ENCODE peak calls at places on chromosome 14, in seven cellular contexts. I, X, H, V, R, O and W are unnamed samples.
A peak's percentile ranks its signal among the peaks of the same experiment; 100 is the strongest.

GRCh38 chr14:70073924-70074566 is 114.7 kb downstream of the SLC8A3 start:
- DNase-seq in X (no peak), R (peak; percentile 69), H (peak; percentile 52), V (peak; percentile 84), I (peak; percentile 80), O (no peak), W (no peak)

GRCh38 chr14:35412281-35413057 is 7.9 kb upstream of the NFKBIA start:
- DNase-seq in V (no peak), O (peak; percentile 35), R (no peak), X (no peak), H (no peak), I (no peak), W (no peak)

GRCh38 chr14:29163109-29163508 is 396.5 kb downstream of the FOXG1 start:
- DNase-seq in R (no peak), I (no peak), H (no peak), V (no peak), X (no peak), O (no peak), W (no peak)

GRCh38 chr14:92348154-92348553 is 25.2 kb downstream of the SLC24A4 start:
- DNase-seq in O (no peak), H (no peak), V (no peak), X (no peak), R (peak; percentile 24), I (no peak), W (no peak)

GRCh38 chr14:35416108-35416750 is 11.7 kb upstream of the NFKBIA start:
- DNase-seq in I (no peak), X (no peak), O (no peak), H (no peak), R (no peak), V (no peak), W (no peak)

GRCh38 chr14:68395585-68395984 is 397.3 kb downstream of the ZFP36L1 start:
- DNase-seq in X (no peak), R (no peak), I (no peak), H (peak; percentile 50), V (no peak), O (peak; percentile 89), W (no peak)

GRCh38 chr14:76828339-76829015 is 2.3 kb downstream of the LRRC74A start:
- DNase-seq in I (no peak), V (no peak), H (no peak), O (no peak), X (no peak), R (no peak), W (no peak)

GRCh38 chr14:70032447-70032846 is 153.2 kb downstream of the SMOC1 start:
- DNase-seq in V (no peak), X (no peak), O (no peak), R (peak; percentile 56), H (no peak), I (no peak), W (no peak)

GRCh38 chr14:23719225-23719985 is 83.2 kb downstream of the DHRS2 start:
- DNase-seq in R (no peak), I (no peak), O (no peak), H (no peak), V (no peak), X (no peak), W (no peak)

GRCh38 chr14:80996049-80996901 is 40.9 kb downstream of the TSHR start:
- DNase-seq in R (peak; percentile 89), V (peak; percentile 50), X (peak; percentile 79), O (no peak), I (peak; percentile 75), H (peak; percentile 74), W (peak; percentile 40)

GRCh38 chr14:56812364-56813103 is 2.3 kb upstream of the OTX2 start:
- DNase-seq in X (no peak), O (no peak), V (no peak), H (no peak), I (no peak), R (no peak), W (no peak)

GRCh38 chr14:55588259-55588699 is 8.3 kb downstream of the KTN1 start:
- DNase-seq in V (no peak), X (no peak), H (peak; percentile 43), R (peak; percentile 60), O (no peak), I (no peak), W (no peak)

GRCh38 chr14:32633214-32633864 is 304.2 kb downstream of the AKAP6 start:
- DNase-seq in I (no peak), V (no peak), R (no peak), X (no peak), H (no peak), O (no peak), W (no peak)

GRCh38 chr14:38592764-38593442 is 337.0 kb upstream of the CLEC14A start:
- DNase-seq in R (no peak), O (no peak), H (no peak), X (no peak), V (no peak), I (no peak), W (no peak)

GRCh38 chr14:26841920-26842741 is 244.3 kb upstream of the NOVA1 start:
- DNase-seq in X (peak; percentile 41), I (peak; percentile 2), V (peak; percentile 56), O (peak; percentile 66), H (peak; percentile 96), R (peak; percentile 98), W (peak; percentile 3)

GRCh38 chr14:71321556-71322315 is 414.5 kb downstream of the PCNX1 start:
- DNase-seq in I (peak; percentile 21), R (peak; percentile 92), O (no peak), H (peak; percentile 69), V (no peak), X (no peak), W (no peak)

GRCh38 chr14:61561657-61562276 is 133.5 kb upstream of the HIF1A start:
- DNase-seq in I (peak; percentile 56), O (peak; percentile 91), X (peak; percentile 97), R (peak; percentile 98), V (peak; percentile 59), H (peak; percentile 97), W (peak; percentile 99)

GRCh38 chr14:39396448-39396847 is 35.8 kb downstream of the FBXO33 start:
- DNase-seq in H (peak; percentile 12), X (no peak), R (peak; percentile 21), O (no peak), I (peak; percentile 8), V (no peak), W (no peak)

GRCh38 chr14:28758253-28758915 is 8.2 kb upstream of the FOXG1 start:
- DNase-seq in O (no peak), H (peak; percentile 9), V (no peak), R (no peak), I (no peak), X (no peak), W (no peak)

GRCh38 chr14:71538288-71538687 is 393.9 kb upstream of the RGS6 start:
- DNase-seq in R (no peak), V (no peak), H (no peak), I (no peak), X (no peak), O (no peak), W (no peak)

GRCh38 chr14:59148334-59148900 is 40.0 kb upstream of the DAAM1 start:
- DNase-seq in X (no peak), H (no peak), O (no peak), R (no peak), I (no peak), V (no peak), W (no peak)
- H3K4me3 ChIP-seq in X (no peak overlapping the region), H (no peak overlapping the region), O (no peak overlapping the region), R (no peak overlapping the region), I (no peak overlapping the region), V (no peak overlapping the region), W (no peak overlapping the region)

DNA sequence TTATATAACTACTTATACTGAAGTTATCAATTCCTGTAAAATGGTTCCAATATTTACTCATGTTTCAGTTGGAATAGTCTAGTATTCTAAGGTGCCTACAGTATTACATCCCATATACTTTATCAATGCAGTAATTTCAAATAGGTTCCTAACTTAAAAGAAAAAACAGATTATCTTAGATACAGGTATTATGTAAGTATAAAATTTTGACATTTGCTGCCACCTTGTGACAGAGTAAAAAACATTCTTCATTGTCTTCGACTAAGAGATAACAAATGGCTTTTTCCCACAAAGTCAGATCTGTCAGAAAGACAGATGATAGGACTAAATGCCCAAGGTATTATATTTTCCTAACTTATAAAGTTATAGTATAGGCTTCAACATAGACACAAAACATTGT is 78.7 kb downstream of the TXNDC16 start:
- DNase-seq in I (peak; percentile 46), V (no peak), H (peak; percentile 62), O (no peak), R (peak; percentile 60), X (peak; percentile 23), W (no peak)
- TF ChIP-seq CTCF in I (no peak), V (peak; percentile 48), H (peak; percentile 22), O (peak; percentile 21), R (peak; percentile 15), X (peak; percentile 21), W (peak; percentile 5)

DNA sequence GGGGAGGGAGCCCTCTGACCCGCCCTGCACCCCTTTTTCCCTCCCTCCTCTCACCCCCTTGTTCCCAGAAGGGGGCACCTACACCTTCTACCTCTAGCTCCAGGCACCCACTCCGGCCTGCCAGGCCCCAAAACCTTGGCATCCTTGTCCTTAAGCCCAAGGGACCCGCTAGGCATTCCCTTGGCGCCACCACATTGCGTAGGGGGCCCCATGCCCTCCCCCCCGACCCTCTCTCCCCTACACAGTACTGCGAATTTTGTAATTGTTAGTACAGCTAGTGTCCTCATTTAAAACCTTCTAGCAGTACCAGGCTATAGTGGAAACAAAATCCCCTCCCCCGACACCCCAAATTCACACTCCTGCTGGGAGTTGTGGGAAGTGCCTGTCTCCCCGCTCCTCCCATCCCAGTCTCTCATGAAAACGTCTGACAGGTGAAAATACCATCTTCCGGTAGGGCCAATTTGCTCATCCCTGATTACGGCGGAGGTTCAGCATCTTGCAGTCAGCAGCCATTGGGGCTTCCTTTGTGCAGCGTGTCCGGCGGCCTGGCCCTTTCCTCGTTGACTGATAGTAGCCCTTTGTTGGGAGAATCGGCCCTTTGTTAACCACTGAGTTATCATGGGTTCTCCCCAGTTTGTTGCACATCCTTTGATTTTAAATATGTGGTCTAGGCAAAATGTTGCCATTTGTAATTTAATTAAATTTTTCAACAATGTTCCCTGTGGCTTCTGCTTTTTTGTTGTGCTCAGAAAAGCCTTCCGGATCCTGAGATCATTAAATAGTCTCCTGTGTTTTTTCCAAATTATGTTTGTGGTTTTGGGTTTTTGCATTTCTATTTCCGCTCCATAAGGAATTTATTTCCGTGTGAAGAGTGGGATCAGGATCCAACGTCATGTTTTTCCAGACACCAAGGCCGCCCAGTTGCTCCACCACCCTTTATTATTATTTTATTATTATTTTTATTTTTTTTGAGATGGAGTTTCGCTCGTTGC is 7.9 kb upstream of the CEP170B start:
- DNase-seq in X (no peak), O (peak; percentile 46), H (no peak), R (no peak), I (no peak), V (no peak), W (no peak)
- H3K4me3 ChIP-seq in X (no peak overlapping the region), O (no peak overlapping the region), H (no peak overlapping the region), R (no peak overlapping the region), I (no peak overlapping the region), V (no peak overlapping the region), W (no peak overlapping the region)

GRCh38 chr14:50006141-50006540 is 110.2 kb downstream of the VCPKMT start:
- DNase-seq in R (no peak), O (no peak), V (no peak), I (no peak), X (no peak), H (no peak), W (no peak)

GRCh38 chr14:50010752-50011151 is 105.6 kb downstream of the VCPKMT start:
- DNase-seq in X (no peak), I (no peak), R (no peak), H (no peak), O (no peak), V (no peak), W (no peak)

GRCh38 chr14:50008562-50009355 is 107.6 kb downstream of the VCPKMT start:
- DNase-seq in X (no peak), H (no peak), V (no peak), I (peak; percentile 38), O (no peak), R (peak; percentile 80), W (no peak)

GRCh38 chr14:50003213-50004021 is 110.5 kb downstream of the ARF6 start:
- DNase-seq in R (no peak), I (peak; percentile 89), X (no peak), V (peak; percentile 94), H (peak; percentile 66), O (peak; percentile 90), W (no peak)

GRCh38 chr14:50007123-50007903 is 109.1 kb downstream of the VCPKMT start:
- DNase-seq in H (no peak), R (peak; percentile 66), X (no peak), O (no peak), I (no peak), V (no peak), W (no peak)
- TF ChIP-seq CTCF in H (no peak), R (peak; percentile 18), X (no peak), O (no peak), I (no peak), V (no peak), W (no peak)